ENCODE peak calls at places on chromosomes 4 and X, in ten cellular contexts. J, Z, U, M, A, T, H, Q, N and B are unnamed samples. For H3K9me3, the result is how much of the 10 kb centered on the place peaks cover.

GRCh38 chrX:15216280-15216679 is 53.6 kb downstream of the ASB9 start:
- DNase-seq in J (no peak), Z (no peak), U (no peak), M (no peak), A (no peak), T (no peak), H (no peak), Q (no peak), N (no peak), B (no peak)

GRCh38 chrX:3244203-3244743 is 102.2 kb downstream of the MXRA5 start:
- DNase-seq in J (no peak), Z (no peak), U (no peak), M (no peak), A (no peak), T (no peak), H (peak), Q (no peak), N (no peak), B (no peak)

GRCh38 chr4:112926826-112927225 is 122.6 kb upstream of the ANK2 start:
- DNase-seq in J (no peak), Z (no peak), U (no peak), M (no peak), A (no peak), T (no peak), H (no peak), Q (no peak), N (no peak), B (no peak)

GRCh38 chrX:16033336-16033735 is 90.0 kb upstream of the GRPR start:
- DNase-seq in J (no peak), Z (no peak), U (no peak), M (no peak), A (no peak), T (no peak), H (peak), Q (no peak), N (no peak), B (no peak)

GRCh38 chr4:101158136-101158485 is 189.2 kb downstream of the PPP3CA start:
- DNase-seq in J (no peak), Z (no peak), U (no peak), M (no peak), A (no peak), T (no peak), H (no peak), Q (no peak), N (no peak), B (no peak)

GRCh38 chrX:71111141-71111843 is at the start of gene IL2RG:
- DNase-seq in J (peak), Z (no peak), U (no peak), M (no peak), A (peak), T (no peak), H (no peak), Q (peak), N (no peak), B (peak)

GRCh38 chr4:141220271-141220654 is 432 bp upstream of the ZNF330 start:
- DNase-seq in J (no peak), Z (no peak), U (no peak), M (no peak), A (no peak), T (peak), H (no peak), Q (no peak), N (no peak), B (no peak)

GRCh38 chr4:185912779-185913178 is 100.8 kb upstream of the SORBS2 start:
- DNase-seq in J (no peak), Z (no peak), U (no peak), M (no peak), A (no peak), T (no peak), H (no peak), Q (no peak), N (no peak), B (no peak)

GRCh38 chrX:104329731-104330130 is 75.0 kb upstream of the ESX1 start:
- DNase-seq in J (no peak), Z (no peak), U (no peak), M (no peak), A (no peak), T (no peak), H (no peak), Q (no peak), N (no peak), B (no peak)

DNA sequence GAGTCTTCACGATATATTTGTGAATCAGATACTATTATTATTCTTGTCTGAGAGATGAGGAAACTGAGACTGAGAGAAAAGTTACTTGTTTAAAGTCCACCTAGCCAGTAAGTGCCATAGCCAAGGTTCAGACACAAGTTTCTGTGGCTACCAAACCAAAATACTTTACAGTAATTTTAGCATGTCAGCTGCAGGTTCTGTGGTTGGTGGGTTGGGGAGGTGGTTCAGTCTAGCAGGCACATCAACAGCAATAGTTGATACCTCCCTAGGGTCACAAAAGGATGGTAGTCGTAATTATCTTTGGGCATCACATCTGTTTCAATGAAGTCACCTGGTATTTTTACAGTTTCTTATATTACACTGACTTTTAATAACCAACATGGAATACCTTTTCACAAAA is 35.6 kb upstream of the EDA2R start:
- DNase-seq in J (no peak), Z (no peak), U (no peak), M (no peak), A (no peak), T (no peak), H (no peak), Q (no peak), N (no peak), B (no peak)
- H3K9me3 ChIP-seq in J (under half), Z (under half), U (under half), M (under half), A (under half), T (under half), H (under half), Q (under half), N (under half), B (under half)

DNA sequence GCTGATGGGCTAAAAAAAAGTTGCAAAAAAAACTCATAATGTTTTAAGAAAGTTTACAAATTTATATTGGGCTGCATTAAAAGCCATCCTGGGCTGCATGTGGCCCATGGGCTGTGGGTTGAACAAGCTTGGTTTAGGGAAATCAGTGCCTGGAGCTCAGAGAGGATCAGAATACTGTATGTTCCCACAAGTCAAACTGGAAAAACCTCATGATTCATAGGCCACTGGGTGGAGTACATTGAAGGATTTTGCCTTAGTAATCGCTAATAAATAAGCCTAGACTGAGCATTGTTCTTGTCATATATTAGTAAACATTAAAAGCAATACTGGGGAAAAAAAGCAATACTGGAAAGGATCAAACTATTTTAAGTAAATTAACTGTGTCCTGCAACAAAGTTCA is 246.3 kb upstream of the TAPT1 start:
- DNase-seq in J (no peak), Z (no peak), U (no peak), M (no peak), A (no peak), T (no peak), H (no peak), Q (no peak), N (no peak), B (no peak)
- TF ChIP-seq CTCF in J (no peak), Z (no peak), U (no peak), M (no peak), A (no peak), T (no peak), H (no peak), Q (no peak), N (no peak), B (no peak)

DNA sequence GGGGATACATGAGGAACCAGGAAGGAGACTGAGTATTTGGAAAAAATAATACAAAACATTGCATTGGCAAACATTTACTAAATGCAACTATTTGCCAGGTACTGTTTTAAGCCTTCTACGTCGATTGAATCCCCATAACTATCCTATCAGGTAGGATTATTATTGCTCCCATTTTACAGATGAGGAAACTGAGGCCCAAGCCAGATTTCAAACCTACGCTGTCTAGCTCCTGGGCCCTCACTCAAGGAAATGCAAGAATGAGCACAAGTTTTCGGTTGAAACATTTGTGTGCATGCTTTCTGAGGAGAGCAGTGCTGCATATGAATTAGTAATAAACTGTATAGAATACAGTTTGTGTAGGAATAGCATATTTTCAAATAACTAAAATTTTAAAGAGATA is 206.7 kb downstream of the CEP135 start:
- DNase-seq in J (no peak), Z (no peak), U (no peak), M (no peak), A (no peak), T (no peak), H (no peak), Q (no peak), N (no peak), B (no peak)
- H3K9me3 ChIP-seq in J (under half), Z (under half), U (under half), M (under half), A (under half), T (under half), H (under half), Q (under half), N (under half), B (under half)

GRCh38 chr4:11949355-11949754 is 520.7 kb upstream of the HS3ST1 start:
- DNase-seq in J (no peak), Z (no peak), U (no peak), M (no peak), A (no peak), T (no peak), H (no peak), Q (no peak), N (no peak), B (no peak)

GRCh38 chr4:11954093-11954492 is 525.4 kb upstream of the HS3ST1 start:
- DNase-seq in J (no peak), Z (no peak), U (no peak), M (peak), A (no peak), T (no peak), H (no peak), Q (no peak), N (no peak), B (no peak)
- TF ChIP-seq CTCF in J (no peak), Z (peak), U (no peak), M (no peak), A (no peak), T (peak), H (no peak), Q (no peak), N (peak), B (peak)